ENCODE peak calls at places on chromosomes 16 and 17, in six cellular contexts. C is M059J, V is dermis blood vessel endothelial cell, P is NCI-H2171, N is GM03348, L is HT1080. A is an unnamed sample.

GRCh38 chr16:11256657-11257130 is 690 bp upstream of the SOCS1 start:
- DNase-seq in C (peak; percentile 78), V (peak; percentile 51), P (no peak), N (peak; percentile 88), L (peak; percentile 32), A (peak; percentile 68)

GRCh38 chr17:76447931-76448652 is 4.9 kb downstream of the UBE2O start:
- DNase-seq in C (peak; percentile 75), V (no peak), P (no peak), N (no peak), L (no peak), A (no peak)

GRCh38 chr16:58022601-58023371 is 2.8 kb upstream of the MMP15 start:
- DNase-seq in C (peak; percentile 89), V (peak; percentile 57), P (peak; percentile 65), N (peak; percentile 87), L (peak; percentile 60), A (peak; percentile 87)

GRCh38 chr17:42772945-42773289 is 332 bp upstream of the VPS25 start:
- DNase-seq in C (no peak), V (no peak), P (no peak), N (no peak), L (no peak), A (no peak)

GRCh38 chr17:57356153-57356721 is 99.9 kb downstream of the MSI2 start:
- DNase-seq in C (no peak), V (no peak), P (no peak), N (no peak), L (no peak), A (no peak)

GRCh38 chr16:1054660-1055556 is 17.6 kb upstream of the SSTR5 start:
- DNase-seq in C (peak; percentile 41), V (peak; percentile 79), P (no peak), N (peak; percentile 93), L (peak; percentile 13), A (peak; percentile 73)

GRCh38 chr16:82699711-82700495 is 73.1 kb downstream of the CDH13 start:
- DNase-seq in C (peak; percentile 90), V (peak; percentile 87), P (no peak), N (peak; percentile 70), L (peak; percentile 78), A (no peak)

GRCh38 chr16:85674418-85674755 is 14.4 kb downstream of the GINS2 start:
- DNase-seq in C (no peak), V (no peak), P (no peak), N (no peak), L (no peak), A (no peak)

GRCh38 chr16:85296859-85297698 is 184.8 kb upstream of the CIBAR2 start:
- DNase-seq in C (peak; percentile 46), V (peak; percentile 68), P (no peak), N (peak; percentile 76), L (peak; percentile 21), A (peak; percentile 59)

GRCh38 chr16:30051518-30051917 is 14.0 kb upstream of the ALDOA start:
- DNase-seq in C (peak; percentile 90), V (peak; percentile 85), P (no peak), N (peak; percentile 75), L (peak; percentile 82), A (no peak)

GRCh38 chr16:85554791-85555548 is 58.2 kb upstream of the GSE1 start:
- DNase-seq in C (peak; percentile 77), V (peak; percentile 64), P (no peak), N (peak; percentile 89), L (peak; percentile 54), A (peak; percentile 82)

GRCh38 chr17:16215002-16215272 is 397 bp downstream of the NCOR1 start:
- DNase-seq in C (peak; percentile 46), V (peak; percentile 64), P (no peak), N (peak; percentile 66), L (peak; percentile 42), A (peak; percentile 47)